ENCODE peak calls at places on chromosomes 13 and 19, in nine cellular contexts. D is nephron progenitor cell; N is NCI-H1105 treated with DMSO at 0.1 percent for 48 hours; O is naive thymus-derived CD8-positive, alpha-beta T cell; W is Right ventricle myocardium superior; B is thyroid gland; E is EL; M is T-helper 1 cell; U is NCI-H2081. G is an unnamed sample.

GRCh38 chr13:113034451-113035208 is 65.6 kb downstream of the MCF2L start:
- DNase-seq in D (peak), N (peak), O (no peak), W (no peak), B (peak), E (peak), M (no peak), U (peak), G (peak)

GRCh38 chr19:35718345-35719041 is 690 bp downstream of the KMT2B start:
- DNase-seq in D (peak), N (no peak), O (peak), W (no peak), B (peak), E (peak), M (peak), U (no peak), G (peak)

GRCh38 chr19:55348317-55349034 is 6.0 kb downstream of the COX6B2 start:
- DNase-seq in D (peak), N (no peak), O (no peak), W (no peak), B (no peak), E (no peak), M (no peak), U (no peak), G (no peak)

GRCh38 chr13:51849145-51850101 is 4.4 kb upstream of the TMEM272 start:
- DNase-seq in D (peak), N (no peak), O (peak), W (peak), B (peak), E (peak), M (no peak), U (no peak), G (no peak)

GRCh38 chr19:50292216-50292827 is 36.9 kb downstream of the KCNC3 start:
- DNase-seq in D (no peak), N (no peak), O (no peak), W (no peak), B (no peak), E (no peak), M (no peak), U (no peak), G (no peak)

GRCh38 chr19:51365211-51366049 is 758 bp downstream of the ETFB start:
- DNase-seq in D (no peak), N (no peak), O (no peak), W (peak), B (peak), E (peak), M (no peak), U (no peak), G (no peak)

GRCh38 chr13:105979586-105979985 is 555.9 kb downstream of the EFNB2 start:
- DNase-seq in D (peak), N (peak), O (no peak), W (no peak), B (peak), E (no peak), M (no peak), U (peak), G (no peak)

GRCh38 chr13:30673669-30674521 is 56.2 kb downstream of the USPL1 start:
- DNase-seq in D (peak), N (peak), O (peak), W (peak), B (peak), E (peak), M (peak), U (peak), G (peak)

GRCh38 chr13:44399045-44399444 is 25.4 kb downstream of the SERP2 start:
- DNase-seq in D (no peak), N (peak), O (no peak), W (no peak), B (no peak), E (no peak), M (no peak), U (peak), G (no peak)

GRCh38 chr13:23905766-23906165 is 8.5 kb upstream of the C1QTNF9B start:
- DNase-seq in D (no peak), N (no peak), O (no peak), W (no peak), B (no peak), E (peak), M (no peak), U (no peak), G (no peak)

GRCh38 chr19:31715249-31715944 is 366.2 kb upstream of the TSHZ3 start:
- DNase-seq in D (no peak), N (no peak), O (no peak), W (no peak), B (peak), E (no peak), M (no peak), U (no peak), G (no peak)

GRCh38 chr13:21218351-21219043 is 42.0 kb downstream of the MRPL57 start:
- DNase-seq in D (no peak), N (no peak), O (no peak), W (no peak), B (no peak), E (no peak), M (no peak), U (no peak), G (no peak)

GRCh38 chr13:39892731-39893293 is 237.3 kb downstream of the COG6 start:
- DNase-seq in D (no peak), N (no peak), O (peak), W (peak), B (peak), E (no peak), M (no peak), U (no peak), G (no peak)

GRCh38 chr19:56085571-56086275 is 35.4 kb downstream of the ZNF787 start:
- DNase-seq in D (no peak), N (no peak), O (no peak), W (no peak), B (no peak), E (peak), M (no peak), U (no peak), G (no peak)

GRCh38 chr13:30091691-30092090 is 215.7 kb downstream of the KATNAL1 start:
- DNase-seq in D (no peak), N (no peak), O (no peak), W (no peak), B (no peak), E (no peak), M (no peak), U (no peak), G (no peak)

GRCh38 chr13:35512271-35512920 is 35.9 kb upstream of the MAB21L1 start:
- DNase-seq in D (no peak), N (no peak), O (no peak), W (no peak), B (no peak), E (peak), M (no peak), U (no peak), G (no peak)

GRCh38 chr13:20546559-20546958 is 20.4 kb upstream of the IFT88 start:
- DNase-seq in D (no peak), N (no peak), O (no peak), W (no peak), B (no peak), E (no peak), M (no peak), U (no peak), G (no peak)

GRCh38 chr19:6708346-6708745 is 12.1 kb downstream of the C3 start:
- DNase-seq in D (no peak), N (no peak), O (no peak), W (no peak), B (no peak), E (no peak), M (no peak), U (no peak), G (no peak)

GRCh38 chr13:75469087-75469486 is 12.9 kb downstream of the TBC1D4 start:
- DNase-seq in D (peak), N (no peak), O (no peak), W (no peak), B (no peak), E (no peak), M (no peak), U (no peak), G (no peak)

GRCh38 chr13:39765801-39766463 is 110.5 kb downstream of the COG6 start:
- DNase-seq in D (peak), N (peak), O (no peak), W (peak), B (peak), E (peak), M (no peak), U (peak), G (peak)

GRCh38 chr19:35908977-35909683 is 1.0 kb upstream of the TYROBP start:
- DNase-seq in D (no peak), N (no peak), O (no peak), W (peak), B (peak), E (no peak), M (no peak), U (no peak), G (peak)

GRCh38 chr13:97193577-97193976 is 28.6 kb upstream of the MBNL2 start:
- DNase-seq in D (no peak), N (no peak), O (no peak), W (no peak), B (no peak), E (no peak), M (no peak), U (no peak), G (no peak)

GRCh38 chr13:101917833-101918755 is 465.6 kb downstream of the ITGBL1 start:
- DNase-seq in D (no peak), N (peak), O (no peak), W (no peak), B (no peak), E (no peak), M (no peak), U (peak), G (no peak)

GRCh38 chr13:50255639-50256038 is 240.4 kb downstream of the KCNRG start:
- DNase-seq in D (no peak), N (no peak), O (no peak), W (no peak), B (no peak), E (no peak), M (no peak), U (no peak), G (no peak)

GRCh38 chr19:56223481-56223880 is 21.4 kb downstream of the ZSCAN5C start:
- DNase-seq in D (no peak), N (no peak), O (no peak), W (no peak), B (no peak), E (no peak), M (no peak), U (no peak), G (no peak)

GRCh38 chr19:48963371-48964204 is 1.5 kb upstream of the FTL start:
- DNase-seq in D (peak), N (no peak), O (no peak), W (peak), B (peak), E (peak), M (peak), U (no peak), G (peak)

GRCh38 chr19:18192673-18193387 is at the start of gene MPV17L2:
- DNase-seq in D (peak), N (peak), O (peak), W (peak), B (peak), E (peak), M (peak), U (peak), G (peak)

G was measured in kidney.